ENCODE peak calls at places on chromosomes 1 and 21, in eight cellular contexts. Y is T-cell; S is SJSA1; C is GM23248; L is choroid plexus epithelial cell; W is stimulated activated CD4-positive, alpha-beta T cell treated with anti-CD3 and anti-CD28 coated beads, Interleukin-12 subunit alpha, Interleukin-12 subunit beta, amount 100 ng/mL, for 48 hours; O is ovary; I is T-helper 9 cell. U is an unnamed sample.

GRCh38 chr1:84605157-84605556 is 30.9 kb upstream of the CTBS start:
- DNase-seq in I (no peak), W (no peak), Y (no peak), S (no peak), L (no peak), O (no peak), C (no peak), U (no peak)

GRCh38 chr1:71015745-71016144 is 31.9 kb downstream of the PTGER3 start:
- DNase-seq in L (no peak), Y (no peak), W (no peak), O (no peak), C (peak; percentile 43), S (no peak), I (no peak), U (no peak)

GRCh38 chr21:35401476-35401875 is 352.4 kb upstream of the RUNX1 start:
- DNase-seq in C (peak; percentile 34), Y (no peak), W (no peak), O (no peak), S (no peak), I (no peak), L (no peak), U (no peak)

GRCh38 chr1:17244826-17245740 is 3.8 kb upstream of the PADI3 start:
- DNase-seq in S (no peak), I (no peak), Y (no peak), C (no peak), W (no peak), L (no peak), O (no peak), U (no peak)

GRCh38 chr1:199122532-199123311 is 483.9 kb downstream of the PTPRC start:
- DNase-seq in Y (no peak), O (no peak), W (no peak), L (peak; percentile 12), I (no peak), S (no peak), C (peak; percentile 82), U (peak; percentile 2)

GRCh38 chr1:203592156-203592555 is 34.5 kb upstream of the ATP2B4 start:
- DNase-seq in W (no peak), O (no peak), Y (no peak), S (no peak), I (no peak), L (peak; percentile 34), C (no peak), U (no peak)

GRCh38 chr1:167820684-167821355 is 93.1 kb downstream of the ADCY10 start:
- DNase-seq in L (no peak), C (no peak), S (no peak), Y (no peak), W (no peak), O (no peak), I (no peak), U (no peak)

GRCh38 chr21:24150753-24151152 is 1456.5 kb downstream of the MRPL39 start:
- DNase-seq in C (no peak), W (no peak), Y (no peak), S (no peak), I (no peak), O (no peak), L (no peak), U (no peak)

GRCh38 chr1:34165422-34165921 is 442 bp upstream of the CSMD2 start:
- DNase-seq in W (no peak), I (no peak), S (no peak), Y (no peak), C (peak; percentile 26), L (no peak), O (no peak), U (peak; percentile 1)

GRCh38 chr1:159000627-159001026 is 9.1 kb upstream of the IFI16 start:
- DNase-seq in O (peak; percentile 94), C (peak; percentile 95), I (no peak), L (peak; percentile 96), Y (no peak), S (peak; percentile 88), W (no peak), U (peak; percentile 93)

GRCh38 chr1:243917177-243917862 is 67.3 kb upstream of the AKT3 start:
- DNase-seq in W (no peak), L (peak; percentile 82), O (peak; percentile 60), I (no peak), S (peak; percentile 85), Y (no peak), C (peak; percentile 92), U (peak; percentile 85)

GRCh38 chr21:33149166-33149565 is 79.2 kb downstream of the OLIG1 start:
- DNase-seq in L (no peak), C (no peak), I (no peak), Y (no peak), W (no peak), O (no peak), S (no peak), U (no peak)

U was measured in fibroblast of villous mesenchyme.